ENCODE peak calls at places on chromosomes 7 and 10, in four cellular contexts. One of them, this sample, is unnamed.

GRCh38 chr10:24947304-24948097 is 4.9 kb downstream of the PRTFDC1 start:
- DNase-seq in GM12878: peak; percentile 51
- DNase-seq in prostate gland: no peak
- DNase-seq in testis: no peak
- DNase-seq in this sample: no peak

GRCh38 chr7:158829021-158829341 is 328 bp downstream of the ESYT2 start:
- DNase-seq in GM12878: no peak
- DNase-seq in prostate gland: peak; percentile 30
- DNase-seq in testis: no peak
- DNase-seq in this sample: peak; percentile 68

GRCh38 chr10:113523628-113524027 is 29.2 kb upstream of the HABP2 start:
- DNase-seq in GM12878: no peak
- DNase-seq in prostate gland: no peak
- DNase-seq in testis: no peak
- DNase-seq in this sample: no peak

GRCh38 chr7:88301924-88302323 is 4.8 kb downstream of the STEAP4 start:
- DNase-seq in GM12878: no peak
- DNase-seq in prostate gland: no peak
- DNase-seq in testis: no peak
- DNase-seq in this sample: no peak

GRCh38 chr10:127889605-127890195 is 3.0 kb downstream of the CLRN3 start:
- DNase-seq in GM12878: no peak
- DNase-seq in prostate gland: no peak
- DNase-seq in testis: no peak
- DNase-seq in this sample: no peak

GRCh38 chr7:75875113-75876080 is 3.4 kb upstream of the RHBDD2 start:
- DNase-seq in GM12878: no peak
- DNase-seq in prostate gland: no peak
- DNase-seq in testis: no peak
- DNase-seq in this sample: no peak

GRCh38 chr7:117673367-117673766 is 193.5 kb downstream of the CFTR start:
- DNase-seq in GM12878: no peak
- DNase-seq in prostate gland: peak; percentile 54
- DNase-seq in testis: peak; percentile 72
- DNase-seq in this sample: no peak

GRCh38 chr10:127293640-127294039 is 97.2 kb upstream of the INSYN2A start:
- DNase-seq in GM12878: no peak
- DNase-seq in prostate gland: no peak
- DNase-seq in testis: no peak
- DNase-seq in this sample: no peak

GRCh38 chr10:91758303-91759146 is 39.7 kb upstream of the TNKS2 start:
- DNase-seq in GM12878: peak; percentile 11
- DNase-seq in prostate gland: no peak
- DNase-seq in testis: no peak
- DNase-seq in this sample: no peak

GRCh38 chr10:45596556-45596955 is 76.0 kb downstream of the ZFAND4 start:
- DNase-seq in GM12878: no peak
- DNase-seq in prostate gland: no peak
- DNase-seq in testis: no peak
- DNase-seq in this sample: no peak

GRCh38 chr10:103894454-103894853 is 23.5 kb downstream of the STN1 start:
- DNase-seq in GM12878: no peak
- DNase-seq in prostate gland: no peak
- DNase-seq in testis: peak; percentile 43
- DNase-seq in this sample: no peak

GRCh38 chr7:132298782-132299181 is 277.5 kb downstream of the PLXNA4 start:
- DNase-seq in GM12878: no peak
- DNase-seq in prostate gland: no peak
- DNase-seq in testis: no peak
- DNase-seq in this sample: no peak

GRCh38 chr10:113216068-113216467 is 266.0 kb downstream of the TCF7L2 start:
- DNase-seq in GM12878: no peak
- DNase-seq in prostate gland: no peak
- DNase-seq in testis: no peak
- DNase-seq in this sample: no peak

GRCh38 chr7:84535584-84536255 is 341.1 kb upstream of the SEMA3A start:
- DNase-seq in GM12878: no peak
- DNase-seq in prostate gland: no peak
- DNase-seq in testis: no peak
- DNase-seq in this sample: no peak

GRCh38 chr7:35424869-35425495 is 171.1 kb upstream of the TBX20 start:
- DNase-seq in GM12878: no peak
- DNase-seq in prostate gland: peak; percentile 13
- DNase-seq in testis: peak; percentile 67
- DNase-seq in this sample: peak; percentile 66

GRCh38 chr7:66442385-66442784 is 186.3 kb upstream of the KCTD7 start:
- DNase-seq in GM12878: no peak
- DNase-seq in prostate gland: no peak
- DNase-seq in testis: no peak
- DNase-seq in this sample: no peak

GRCh38 chr7:92793656-92794205 is 42.6 kb downstream of the CDK6 start:
- DNase-seq in GM12878: no peak
- DNase-seq in prostate gland: no peak
- DNase-seq in testis: no peak
- DNase-seq in this sample: no peak

GRCh38 chr7:7639847-7640220 is 718 bp upstream of the UMAD1 start:
- DNase-seq in GM12878: peak; percentile 27
- DNase-seq in prostate gland: peak; percentile 17
- DNase-seq in testis: peak; percentile 28
- DNase-seq in this sample: no peak

GRCh38 chr10:71933651-71934050 is 30.5 kb upstream of the CHST3 start:
- DNase-seq in GM12878: no peak
- DNase-seq in prostate gland: no peak
- DNase-seq in testis: no peak
- DNase-seq in this sample: no peak

GRCh38 chr10:80500572-80501380 is 36.9 kb upstream of the SH2D4B start:
- DNase-seq in GM12878: peak; percentile 34
- DNase-seq in prostate gland: no peak
- DNase-seq in testis: peak; percentile 85
- DNase-seq in this sample: no peak

GRCh38 chr7:76397409-76398183 is 11.9 kb downstream of the SSC4D start:
- DNase-seq in GM12878: peak; percentile 19
- DNase-seq in prostate gland: peak; percentile 52
- DNase-seq in testis: peak; percentile 85
- DNase-seq in this sample: no peak

GRCh38 chr7:27156508-27156898 is at the start of gene HOXA7:
- DNase-seq in GM12878: no peak
- DNase-seq in prostate gland: no peak
- DNase-seq in testis: peak; percentile 46
- DNase-seq in this sample: peak; percentile 75

GRCh38 chr10:103750836-103751235 is 104.5 kb downstream of the SH3PXD2A start:
- DNase-seq in GM12878: no peak
- DNase-seq in prostate gland: no peak
- DNase-seq in testis: no peak
- DNase-seq in this sample: no peak

GRCh38 chr10:12784646-12785045 is 216.9 kb downstream of the CCDC3 start:
- DNase-seq in GM12878: no peak
- DNase-seq in prostate gland: no peak
- DNase-seq in testis: no peak
- DNase-seq in this sample: no peak

GRCh38 chr7:142811154-142811737 is 40.5 kb downstream of the PRSS2 start:
- DNase-seq in GM12878: no peak
- DNase-seq in prostate gland: no peak
- DNase-seq in testis: peak; percentile 38
- DNase-seq in this sample: no peak

GRCh38 chr7:142813262-142813661 is 41.6 kb upstream of the EPHB6 start:
- DNase-seq in GM12878: no peak
- DNase-seq in prostate gland: no peak
- DNase-seq in testis: no peak
- DNase-seq in this sample: no peak

GRCh38 chr7:142815099-142815498 is 39.8 kb upstream of the EPHB6 start:
- DNase-seq in GM12878: no peak
- DNase-seq in prostate gland: no peak
- DNase-seq in testis: no peak
- DNase-seq in this sample: peak; percentile 85

GRCh38 chr7:142813699-142814098 is 41.2 kb upstream of the EPHB6 start:
- DNase-seq in GM12878: no peak
- DNase-seq in prostate gland: no peak
- DNase-seq in testis: no peak
- DNase-seq in this sample: no peak

GRCh38 chr7:142812437-142813215 is 41.9 kb downstream of the PRSS2 start:
- DNase-seq in GM12878: no peak
- DNase-seq in prostate gland: no peak
- DNase-seq in testis: no peak
- DNase-seq in this sample: no peak
- H3K4me3 ChIP-seq in GM12878: no peak overlapping the region
- H3K4me3 ChIP-seq in prostate gland: no peak overlapping the region
- H3K4me3 ChIP-seq in testis: no peak overlapping the region
- H3K4me3 ChIP-seq in this sample: no peak overlapping the region

GRCh38 chr10:96873756-96874467 is 41.8 kb downstream of the LCOR start:
- DNase-seq in GM12878: no peak
- DNase-seq in prostate gland: no peak
- DNase-seq in testis: no peak
- DNase-seq in this sample: no peak
- H3K27ac ChIP-seq in GM12878: no peak overlapping the region
- H3K27ac ChIP-seq in prostate gland: no peak overlapping the region
- H3K27ac ChIP-seq in testis: no peak overlapping the region
- H3K27ac ChIP-seq in this sample: no peak overlapping the region

GRCh38 chr10:109018892-109019507 is 904.3 kb downstream of the XPNPEP1 start:
- DNase-seq in GM12878: no peak
- DNase-seq in prostate gland: no peak
- DNase-seq in testis: no peak
- DNase-seq in this sample: no peak
- TF ChIP-seq CTCF in GM12878: peak; percentile 42
- TF ChIP-seq CTCF in prostate gland: no peak
- TF ChIP-seq CTCF in testis: peak; percentile 17
- TF ChIP-seq CTCF in this sample: no peak

GRCh38 chr7:155496267-155497005 is 38.5 kb downstream of the EN2 start:
- DNase-seq in GM12878: no peak
- DNase-seq in prostate gland: no peak
- DNase-seq in testis: no peak
- DNase-seq in this sample: no peak

GRCh38 chr7:155493744-155494538 is 36.0 kb downstream of the EN2 start:
- DNase-seq in GM12878: no peak
- DNase-seq in prostate gland: no peak
- DNase-seq in testis: no peak
- DNase-seq in this sample: no peak

GRCh38 chr7:155494551-155494950 is 36.6 kb downstream of the EN2 start:
- DNase-seq in GM12878: no peak
- DNase-seq in prostate gland: no peak
- DNase-seq in testis: no peak
- DNase-seq in this sample: no peak

GRCh38 chr7:155497149-155497901 is 39.4 kb downstream of the EN2 start:
- DNase-seq in GM12878: no peak
- DNase-seq in prostate gland: no peak
- DNase-seq in testis: no peak
- DNase-seq in this sample: no peak

DNA sequence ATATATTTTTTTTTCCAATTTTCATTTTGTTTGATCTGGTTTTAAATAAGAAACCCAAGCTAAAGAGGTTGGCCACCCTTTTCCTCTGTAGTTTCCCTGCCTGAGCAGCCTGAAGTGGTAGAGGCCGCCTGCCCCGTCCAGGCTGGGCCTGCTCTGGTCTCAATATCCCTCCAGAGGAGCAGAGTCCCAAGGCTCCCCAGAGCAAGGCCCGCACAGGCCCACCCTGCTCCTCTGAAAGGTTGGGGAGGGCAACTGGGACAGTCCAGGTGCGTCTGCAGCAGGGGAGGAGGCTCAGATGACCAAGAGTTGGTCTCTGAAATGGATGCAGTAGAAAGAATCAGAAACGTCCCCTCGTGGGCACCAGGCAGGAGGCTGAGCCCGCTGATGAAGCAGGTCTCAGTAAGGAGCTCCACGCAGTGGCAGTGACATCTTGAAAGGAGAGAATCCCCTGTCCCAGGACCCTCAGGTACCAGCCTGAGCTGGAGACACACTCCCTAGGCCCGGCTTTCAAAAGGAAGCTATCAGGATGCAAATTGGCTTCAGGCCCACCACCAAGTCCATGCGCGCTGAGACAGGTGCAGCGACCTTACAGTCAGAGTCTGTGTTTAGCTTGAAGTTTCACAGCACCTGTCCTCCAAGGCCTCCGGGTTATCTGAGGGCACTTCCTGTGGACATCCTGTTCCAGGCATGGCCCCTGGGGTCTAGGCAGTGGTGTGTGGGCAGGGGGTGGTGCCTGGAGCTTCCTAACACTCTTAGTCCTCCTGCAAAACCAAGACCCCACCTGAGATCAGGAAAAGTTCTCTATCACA is 37.7 kb downstream of the EN2 start:
- DNase-seq in GM12878: no peak
- DNase-seq in prostate gland: no peak
- DNase-seq in testis: no peak
- DNase-seq in this sample: no peak
- H3K4me3 ChIP-seq in GM12878: no peak overlapping the region
- H3K4me3 ChIP-seq in prostate gland: no peak overlapping the region
- H3K4me3 ChIP-seq in testis: no peak overlapping the region
- H3K4me3 ChIP-seq in this sample: no peak overlapping the region

GRCh38 chr7:44999245-45000095 is 531 bp upstream of the CCM2 start:
- DNase-seq in GM12878: peak; percentile 96
- DNase-seq in prostate gland: peak; percentile 100
- DNase-seq in testis: peak; percentile 99
- DNase-seq in this sample: peak; percentile 100

GRCh38 chr7:45001826-45002225 is 1.8 kb downstream of the CCM2 start:
- DNase-seq in GM12878: no peak
- DNase-seq in prostate gland: peak; percentile 19
- DNase-seq in testis: no peak
- DNase-seq in this sample: no peak

GRCh38 chr7:44998153-44998871 is 1.7 kb upstream of the CCM2 start:
- DNase-seq in GM12878: no peak
- DNase-seq in prostate gland: no peak
- DNase-seq in testis: no peak
- DNase-seq in this sample: no peak

GRCh38 chr7:45001138-45001694 is 1.2 kb downstream of the CCM2 start:
- DNase-seq in GM12878: no peak
- DNase-seq in prostate gland: no peak
- DNase-seq in testis: peak; percentile 39
- DNase-seq in this sample: peak; percentile 36

DNA sequence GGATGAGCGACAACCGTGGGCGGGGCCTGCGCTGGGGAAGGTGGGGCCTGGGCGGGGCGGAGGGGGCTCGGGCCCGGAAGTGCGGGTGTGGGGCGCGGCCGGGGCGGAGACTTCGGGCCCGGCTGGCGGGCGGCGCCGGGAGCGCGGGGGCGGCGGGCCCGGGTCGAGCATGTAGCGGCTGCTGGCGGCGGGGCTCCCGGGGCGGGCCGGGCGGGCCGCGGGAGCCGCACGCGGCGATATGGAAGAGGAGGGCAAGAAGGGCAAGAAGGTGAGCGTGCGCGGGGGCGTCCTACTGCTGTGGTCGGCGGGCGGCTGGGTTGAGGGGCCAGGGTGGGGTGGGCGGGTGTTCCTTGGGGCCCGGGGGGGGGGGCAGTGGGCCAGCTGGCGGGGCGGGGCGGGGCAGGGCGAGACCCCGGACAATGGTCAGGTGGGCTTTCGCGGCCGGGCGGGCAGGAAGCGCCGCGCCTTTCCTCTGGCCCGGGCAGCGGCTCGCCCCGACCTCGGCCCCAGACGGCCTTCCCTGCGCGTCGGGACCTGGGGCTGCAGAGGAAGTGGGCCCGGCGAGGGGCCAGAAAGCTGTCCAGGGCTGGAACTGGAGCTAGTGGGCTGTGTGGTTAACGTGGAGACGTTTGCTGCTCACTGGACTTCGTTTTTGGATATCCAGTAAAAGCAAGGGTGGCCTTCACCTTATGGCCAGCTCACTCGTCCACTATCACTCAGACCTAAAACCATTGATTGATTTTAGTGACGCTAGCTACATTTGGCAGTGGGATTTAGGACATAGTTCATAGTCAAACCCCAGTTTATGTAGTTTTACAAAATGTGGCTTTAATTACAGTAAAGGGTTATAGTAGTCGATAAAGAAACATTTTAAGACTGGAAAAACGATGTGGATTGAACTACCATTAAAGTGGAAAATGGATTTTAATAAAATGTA is at the start of gene CCM2:
- DNase-seq in GM12878: no peak
- DNase-seq in prostate gland: no peak
- DNase-seq in testis: peak; percentile 45
- DNase-seq in this sample: no peak
- H3K27ac ChIP-seq in GM12878: peak within 1 kb of the TSS; percentile 79
- H3K27ac ChIP-seq in prostate gland: peak within 1 kb of the TSS; percentile 86
- H3K27ac ChIP-seq in testis: peak within 1 kb of the TSS; percentile 93
- H3K27ac ChIP-seq in this sample: peak within 1 kb of the TSS; percentile 97

This sample was measured in WERI-Rb-1.